ENCODE peak calls at places on chromosome 14, in seven cellular contexts. V is brain microvascular endothelial cell, D is fibroblast of the aortic adventitia, P is cardiac fibroblast, X is tibial nerve, H is GM10248, E is mucosa of descending colon. Z is an unnamed sample.

GRCh38 chr14:29039171-29039570 is 272.6 kb downstream of the FOXG1 start:
- DNase-seq in V (no peak), H (no peak), E (no peak), D (peak; percentile 33), X (no peak), P (peak; percentile 18), Z (peak; percentile 27)

GRCh38 chr14:92529895-92530294 is 16.3 kb downstream of the RIN3 start:
- DNase-seq in D (no peak), E (no peak), V (no peak), P (no peak), X (no peak), H (no peak), Z (no peak)

GRCh38 chr14:77251870-77252269 is 19.1 kb downstream of the NGB start:
- DNase-seq in P (no peak), D (no peak), V (no peak), X (no peak), E (no peak), H (no peak), Z (no peak)

GRCh38 chr14:77222546-77223225 is 41.1 kb downstream of the TMEM63C start:
- DNase-seq in D (no peak), X (no peak), P (no peak), H (no peak), V (no peak), E (no peak), Z (no peak)

GRCh38 chr14:105203057-105203494 is 22.0 kb upstream of the NUDT14 start:
- DNase-seq in X (peak; percentile 67), P (peak; percentile 69), D (peak; percentile 60), V (peak; percentile 56), H (peak; percentile 85), E (no peak), Z (peak; percentile 67)

GRCh38 chr14:68873379-68873778 is 80.5 kb upstream of the ZFP36L1 start:
- DNase-seq in X (no peak), D (no peak), V (no peak), P (no peak), H (no peak), E (no peak), Z (no peak)

GRCh38 chr14:69818760-69819191 is 21.7 kb upstream of the SLC10A1 start:
- DNase-seq in X (no peak), H (peak; percentile 74), D (peak; percentile 72), V (peak; percentile 68), P (peak; percentile 75), E (no peak), Z (peak; percentile 64)

GRCh38 chr14:67964391-67964812 is 144.8 kb downstream of the RAD51B start:
- DNase-seq in X (no peak), H (no peak), D (peak; percentile 85), P (peak; percentile 61), E (no peak), V (no peak), Z (peak; percentile 89)

GRCh38 chr14:44767646-44768173 is 194.0 kb downstream of the KLHL28 start:
- DNase-seq in D (no peak), X (no peak), V (no peak), H (no peak), E (no peak), P (no peak), Z (no peak)

GRCh38 chr14:65333926-65334687 is 78.4 kb upstream of the FUT8 start:
- DNase-seq in D (peak; percentile 91), V (peak; percentile 12), E (peak; percentile 62), H (no peak), P (peak; percentile 82), X (peak; percentile 68), Z (peak; percentile 90)

GRCh38 chr14:82642425-82642824 is 1108.8 kb upstream of the SEL1L start:
- DNase-seq in P (no peak), D (no peak), X (no peak), E (no peak), V (no peak), H (peak; percentile 18), Z (no peak)

GRCh38 chr14:77965919-77966435 is 166.1 kb downstream of the ADCK1 start:
- DNase-seq in P (peak; percentile 42), D (peak; percentile 15), V (peak; percentile 12), E (no peak), X (no peak), H (peak; percentile 51), Z (peak; percentile 8)

GRCh38 chr14:96681826-96682225 is 115.4 kb upstream of the VRK1 start:
- DNase-seq in V (no peak), X (no peak), E (no peak), P (no peak), H (no peak), D (peak; percentile 6), Z (no peak)

GRCh38 chr14:99688629-99689028 is 4.5 kb downstream of the CYP46A1 start:
- DNase-seq in P (no peak), H (no peak), D (no peak), X (no peak), E (no peak), V (no peak), Z (no peak)

GRCh38 chr14:95609398-95609990 is 74.6 kb downstream of the GLRX5 start:
- DNase-seq in E (no peak), H (peak; percentile 46), D (peak; percentile 33), V (peak; percentile 25), P (peak; percentile 29), X (no peak), Z (peak; percentile 41)

GRCh38 chr14:88993946-88994345 is 169.5 kb downstream of the TTC8 start:
- DNase-seq in P (peak; percentile 77), E (no peak), D (peak; percentile 77), V (peak; percentile 75), X (no peak), H (no peak), Z (peak; percentile 23)

GRCh38 chr14:91482278-91483023 is 27.7 kb downstream of the PPP4R3A start:
- DNase-seq in D (peak; percentile 76), E (no peak), P (peak; percentile 47), H (no peak), V (peak; percentile 18), X (no peak), Z (peak; percentile 73)

GRCh38 chr14:48598458-48598857 is 923.1 kb upstream of the MDGA2 start:
- DNase-seq in D (no peak), X (no peak), P (no peak), H (no peak), V (no peak), E (no peak), Z (no peak)

GRCh38 chr14:39416072-39416471 is 16.2 kb downstream of the FBXO33 start:
- DNase-seq in V (no peak), X (no peak), H (no peak), D (no peak), P (no peak), E (no peak), Z (no peak)

GRCh38 chr14:39419272-39419671 is 13.0 kb downstream of the FBXO33 start:
- DNase-seq in V (no peak), P (peak; percentile 18), D (no peak), E (no peak), X (no peak), H (no peak), Z (no peak)

GRCh38 chr14:39422243-39422642 is 10.0 kb downstream of the FBXO33 start:
- DNase-seq in H (no peak), X (no peak), D (no peak), E (no peak), V (no peak), P (no peak), Z (no peak)

DNA sequence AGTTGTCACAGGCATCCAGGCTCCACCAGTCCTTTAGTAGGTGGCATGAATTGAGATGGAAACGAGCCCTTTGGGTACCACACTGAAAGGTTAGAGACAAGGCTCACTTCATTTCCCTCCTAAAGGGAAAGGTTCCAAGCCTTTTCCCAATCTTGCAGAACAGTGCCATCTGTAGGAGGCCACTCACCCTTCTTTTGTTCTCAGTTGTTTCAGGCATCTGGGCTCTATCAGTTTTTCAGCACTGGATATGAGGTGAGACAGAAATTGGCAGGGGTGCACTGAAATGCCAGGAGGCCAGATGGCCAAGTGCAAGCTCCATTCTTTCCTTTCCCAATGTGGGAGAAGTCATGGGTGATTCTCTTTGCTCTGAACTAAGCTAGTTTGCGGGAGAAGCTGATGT is 15.2 kb downstream of the FBXO33 start:
- DNase-seq in X (no peak), E (no peak), D (peak; percentile 57), P (peak; percentile 46), H (no peak), V (no peak), Z (peak; percentile 23)
- TF ChIP-seq CTCF in X (no peak), E (no peak), D (peak; percentile 48), P (peak; percentile 37), H (no peak), V (peak; percentile 54), Z (peak; percentile 40)

GRCh38 chr14:103085106-103086091 is 1.4 kb downstream of the LBHD2 start:
- DNase-seq in H (no peak), V (no peak), X (no peak), E (peak; percentile 31), D (no peak), P (no peak), Z (no peak)
- TF ChIP-seq CTCF in H (no peak), V (peak; percentile 58), X (no peak), E (no peak), D (peak; percentile 26), P (peak; percentile 22), Z (peak; percentile 28)

GRCh38 chr14:102496955-102497744 is 12.4 kb downstream of the ANKRD9 start:
- DNase-seq in D (no peak), X (no peak), P (no peak), E (no peak), H (no peak), V (no peak), Z (no peak)

GRCh38 chr14:102496331-102496691 is 13.3 kb downstream of the ANKRD9 start:
- DNase-seq in P (no peak), H (no peak), V (no peak), X (no peak), E (no peak), D (no peak), Z (no peak)

GRCh38 chr14:102498678-102499265 is 10.8 kb downstream of the ANKRD9 start:
- DNase-seq in P (no peak), V (no peak), H (no peak), E (no peak), X (no peak), D (no peak), Z (no peak)

GRCh38 chr14:102499401-102500189 is 10.0 kb downstream of the ANKRD9 start:
- DNase-seq in V (no peak), E (no peak), H (no peak), D (no peak), X (no peak), P (no peak), Z (no peak)

DNA sequence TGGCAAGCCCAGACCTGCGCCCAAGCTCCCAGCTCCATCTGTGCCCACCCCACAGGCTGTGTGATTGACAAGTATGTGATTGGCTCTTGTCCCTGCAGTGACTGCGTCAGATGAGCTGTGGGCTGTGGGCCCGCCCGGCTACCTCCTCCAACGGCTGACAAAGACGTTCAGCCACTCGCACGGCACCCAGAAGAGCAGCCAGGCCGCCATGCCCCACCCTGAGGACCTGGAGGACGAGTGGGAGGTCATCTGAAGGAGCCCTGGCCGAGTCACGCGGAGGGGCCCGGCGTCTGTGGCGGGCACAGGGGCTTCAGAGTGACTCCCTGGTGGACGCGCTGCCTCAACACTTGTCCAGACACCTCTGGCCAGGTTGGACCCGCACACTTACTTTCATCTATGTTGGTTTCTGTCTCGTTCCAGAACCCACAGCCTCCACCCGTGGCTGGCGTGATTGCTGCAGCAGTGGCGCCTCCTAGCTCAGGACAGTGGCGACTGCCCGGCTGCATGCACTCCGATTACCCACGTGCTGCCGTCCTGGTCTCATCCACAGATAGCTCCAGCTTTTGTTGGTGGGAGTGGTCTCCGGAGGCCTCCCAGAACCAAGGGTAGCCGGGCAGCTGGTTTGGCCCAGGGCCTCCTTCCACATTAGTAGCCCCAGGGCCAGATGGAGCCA is 11.4 kb downstream of the ANKRD9 start:
- DNase-seq in H (no peak), E (peak; percentile 56), D (no peak), X (no peak), P (no peak), V (no peak), Z (no peak)
- TF ChIP-seq CTCF in H (peak; percentile 13), E (no peak), D (peak; percentile 26), X (no peak), P (peak; percentile 13), V (peak; percentile 47), Z (peak; percentile 40)

GRCh38 chr14:31286456-31287293 is 79.1 kb upstream of the HECTD1 start:
- DNase-seq in H (no peak), D (no peak), E (no peak), X (no peak), P (no peak), V (no peak), Z (no peak)
- TF ChIP-seq CTCF in H (no peak), D (peak; percentile 42), E (peak; percentile 39), X (no peak), P (peak; percentile 53), V (peak; percentile 66), Z (peak; percentile 45)